ENCODE peak calls at places on chromosomes 6 and 20, in six cellular contexts. Q is sigmoid colon, Z is transverse colon, R is endothelial cell of umbilical vein, C is WTC11, B is RWPE1. T is an unnamed sample.

GRCh38 chr6:109690373-109690739 is 646 bp downstream of the AK9 start:
- DNase-seq in Q (peak; percentile 81), C (peak; percentile 88), B (no peak), Z (peak; percentile 83), R (no peak), T (no peak)

GRCh38 chr6:150547511-150548222 is 52.0 kb upstream of the PLEKHG1 start:
- DNase-seq in B (no peak), Z (no peak), R (no peak), C (peak; percentile 16), Q (no peak), T (no peak)

GRCh38 chr6:155779421-155779820 is 323.8 kb upstream of the NOX3 start:
- DNase-seq in C (no peak), B (no peak), Z (no peak), R (no peak), Q (no peak), T (no peak)

GRCh38 chr6:11732036-11732545 is 46.5 kb downstream of the ADTRP start:
- DNase-seq in B (no peak), Z (peak; percentile 44), R (no peak), C (no peak), Q (peak; percentile 84), T (peak; percentile 10)

GRCh38 chr6:36599791-36600209 is 5.6 kb downstream of the SRSF3 start:
- DNase-seq in C (peak; percentile 44), B (peak; percentile 54), Q (peak; percentile 71), Z (no peak), R (no peak), T (peak; percentile 74)

GRCh38 chr6:77292564-77293546 is 170.4 kb downstream of the HTR1B start:
- DNase-seq in B (peak; percentile 73), C (no peak), R (peak; percentile 97), Z (no peak), Q (no peak), T (peak; percentile 77)

GRCh38 chr20:62917720-62918119 is 8.6 kb downstream of the DIDO1 start:
- DNase-seq in Q (no peak), Z (no peak), B (no peak), C (no peak), R (no peak), T (no peak)

GRCh38 chr6:3732345-3733141 is 19.0 kb downstream of the PXDC1 start:
- DNase-seq in B (peak; percentile 68), R (peak; percentile 88), Q (peak; percentile 89), C (peak; percentile 83), Z (peak; percentile 77), T (peak; percentile 93)

GRCh38 chr6:46997646-46998045 is 44.5 kb downstream of the ADGRF1 start:
- DNase-seq in Z (no peak), C (no peak), R (no peak), Q (no peak), B (no peak), T (no peak)

GRCh38 chr6:159110013-159110412 is 59.2 kb upstream of the FNDC1 start:
- DNase-seq in B (no peak), Q (no peak), R (peak; percentile 16), Z (no peak), C (peak; percentile 63), T (peak; percentile 32)

GRCh38 chr20:20002101-20002998 is 14.8 kb upstream of the NAA20 start:
- DNase-seq in Q (no peak), C (no peak), R (no peak), Z (no peak), B (no peak), T (no peak)

GRCh38 chr6:14316911-14317535 is 199.5 kb downstream of the CD83 start:
- DNase-seq in R (no peak), B (no peak), Q (no peak), C (peak; percentile 42), Z (no peak), T (no peak)

GRCh38 chr6:121436172-121436965 is 923 bp downstream of the GJA1 start:
- DNase-seq in C (no peak), B (peak; percentile 3), Q (no peak), Z (no peak), R (no peak), T (no peak)

GRCh38 chr6:121426686-121427085 is 8.8 kb upstream of the GJA1 start:
- DNase-seq in Z (no peak), C (no peak), R (no peak), B (no peak), Q (no peak), T (no peak)

GRCh38 chr6:121435444-121436069 is at the start of gene GJA1:
- DNase-seq in C (peak; percentile 45), R (peak; percentile 96), B (peak; percentile 62), Q (no peak), Z (peak; percentile 12), T (peak; percentile 91)

GRCh38 chr6:121434037-121434770 is 1.2 kb upstream of the GJA1 start:
- DNase-seq in B (no peak), R (no peak), C (peak; percentile 27), Z (no peak), Q (no peak), T (peak; percentile 31)

DNA sequence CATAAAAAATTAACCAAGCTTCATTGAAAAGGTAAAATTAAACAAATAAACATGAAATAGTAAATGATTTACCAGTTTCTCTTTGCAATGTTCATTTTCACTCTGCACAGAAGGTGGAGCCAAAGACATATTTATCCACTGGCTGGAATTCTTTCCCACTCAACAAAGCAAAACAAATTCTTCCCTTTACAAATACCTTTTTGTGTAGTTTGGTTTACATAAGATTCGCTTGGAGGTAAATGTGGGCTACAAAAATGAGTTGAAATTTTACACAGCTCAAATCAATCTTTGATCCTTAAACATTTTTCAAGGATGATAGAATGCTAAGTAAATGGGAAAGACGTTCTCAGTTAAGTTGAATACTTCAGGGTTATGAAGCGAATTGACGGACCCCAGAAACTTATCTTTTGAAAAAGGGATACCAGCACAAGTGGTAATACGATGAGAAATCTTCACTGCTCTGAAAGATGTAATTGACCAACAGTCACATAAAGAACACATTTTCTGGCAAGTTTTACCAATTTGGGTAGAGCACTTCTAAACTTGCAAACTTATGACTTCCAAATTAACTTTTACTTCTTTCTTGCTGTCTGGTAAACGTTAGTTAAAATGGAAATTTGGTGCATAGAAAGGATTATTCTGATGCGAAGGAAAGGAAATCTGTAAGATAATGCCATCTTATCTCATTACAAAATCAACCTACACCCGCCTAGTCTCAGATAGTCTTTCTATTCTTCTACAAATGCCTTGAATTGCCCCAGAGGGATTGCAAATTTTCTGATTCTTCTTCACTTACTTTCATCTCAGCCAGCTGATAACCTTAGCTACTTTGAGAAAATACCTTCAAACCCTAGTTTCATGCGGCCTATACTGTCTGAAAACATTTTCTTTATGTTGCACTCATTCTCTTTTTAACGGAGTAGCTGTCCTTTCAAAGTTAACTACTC is 4.7 kb upstream of the GJA1 start:
- DNase-seq in R (peak; percentile 77), Z (no peak), Q (no peak), C (no peak), B (peak; percentile 26), T (no peak)
- TF ChIP-seq CTCF in R (peak; percentile 47), Z (peak; percentile 35), Q (peak; percentile 58), C (peak; percentile 31), B (peak; percentile 75), T (peak; percentile 52)

DNA sequence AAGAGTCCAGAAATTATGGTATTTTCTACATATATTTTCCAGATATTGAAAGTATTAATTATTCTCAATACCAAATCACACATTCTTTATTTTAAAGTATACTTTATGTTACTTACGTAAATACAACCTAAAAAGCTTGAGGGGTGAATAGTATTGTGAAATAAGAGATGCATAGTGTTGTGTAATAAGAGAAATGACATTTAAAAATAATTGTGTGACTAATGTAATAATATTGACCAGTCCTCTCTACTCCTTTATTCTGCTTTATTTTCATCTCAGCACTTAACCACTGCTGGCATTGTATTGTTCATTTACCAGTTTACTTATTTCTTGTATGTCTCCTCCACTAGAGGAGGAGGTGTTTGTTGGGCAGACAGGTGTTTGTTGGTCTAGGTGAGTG is 135.6 kb downstream of the EYA4 start:
- DNase-seq in Z (no peak), B (no peak), Q (no peak), C (no peak), R (no peak), T (no peak)
- TF ChIP-seq CTCF in Z (no peak), B (no peak), Q (no peak), C (no peak), R (no peak), T (no peak)

DNA sequence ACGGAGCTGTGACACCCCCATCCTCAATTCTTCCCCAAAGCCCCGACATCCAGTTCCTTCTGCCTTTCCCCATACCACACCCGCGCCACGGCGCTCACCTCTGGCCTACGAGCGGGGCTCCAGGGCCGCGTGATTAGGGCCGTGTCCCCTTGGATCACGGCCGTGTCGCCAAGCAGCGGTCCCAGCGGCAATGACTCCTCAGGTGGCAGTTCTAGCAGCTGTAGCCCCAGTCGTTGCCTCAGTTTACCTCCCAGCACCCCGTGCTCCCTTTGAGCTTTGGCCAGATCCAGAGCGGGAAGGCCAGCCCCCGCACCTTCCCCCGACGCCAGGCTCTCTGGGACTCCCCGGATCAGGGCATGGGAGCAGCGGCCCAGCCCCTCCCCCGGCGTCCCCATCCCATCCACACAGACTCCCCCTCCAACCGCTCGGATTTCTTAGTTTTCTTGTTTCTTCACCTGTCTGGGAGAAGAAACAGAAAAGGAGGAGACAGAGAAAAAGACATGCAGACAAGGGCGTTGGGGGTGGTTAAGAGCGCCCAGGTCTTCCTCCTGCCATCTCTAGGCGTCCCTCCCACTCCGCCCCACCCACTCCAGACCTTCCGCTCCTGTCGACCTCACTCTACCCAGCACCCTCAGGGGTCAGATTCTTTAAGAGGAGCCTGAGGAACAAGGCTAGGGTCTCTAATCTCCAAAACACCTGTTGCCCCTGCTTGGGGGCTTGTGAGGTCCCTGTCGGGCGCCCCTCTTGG is at the start of gene DDAH2:
- DNase-seq in Z (peak; percentile 33), R (no peak), B (no peak), C (no peak), Q (no peak), T (no peak)
- TF ChIP-seq CTCF in Z (no peak), R (peak; percentile 60), B (peak; percentile 84), C (peak; percentile 21), Q (no peak), T (no peak)

GRCh38 chr6:157274116-157274470 is 49.2 kb downstream of the TMEM242 start:
- DNase-seq in Q (no peak), R (no peak), Z (no peak), C (no peak), B (no peak), T (no peak)

GRCh38 chr6:157276134-157276532 is 47.2 kb downstream of the TMEM242 start:
- DNase-seq in C (no peak), B (no peak), Z (no peak), Q (no peak), R (no peak), T (no peak)

GRCh38 chr6:157273756-157274088 is 49.6 kb downstream of the TMEM242 start:
- DNase-seq in B (no peak), C (peak; percentile 44), Z (peak; percentile 62), Q (no peak), R (no peak), T (peak; percentile 10)

GRCh38 chr6:157272866-157273755 is 50.2 kb downstream of the TMEM242 start:
- DNase-seq in Q (no peak), B (no peak), C (peak; percentile 37), Z (no peak), R (no peak), T (peak; percentile 29)

DNA sequence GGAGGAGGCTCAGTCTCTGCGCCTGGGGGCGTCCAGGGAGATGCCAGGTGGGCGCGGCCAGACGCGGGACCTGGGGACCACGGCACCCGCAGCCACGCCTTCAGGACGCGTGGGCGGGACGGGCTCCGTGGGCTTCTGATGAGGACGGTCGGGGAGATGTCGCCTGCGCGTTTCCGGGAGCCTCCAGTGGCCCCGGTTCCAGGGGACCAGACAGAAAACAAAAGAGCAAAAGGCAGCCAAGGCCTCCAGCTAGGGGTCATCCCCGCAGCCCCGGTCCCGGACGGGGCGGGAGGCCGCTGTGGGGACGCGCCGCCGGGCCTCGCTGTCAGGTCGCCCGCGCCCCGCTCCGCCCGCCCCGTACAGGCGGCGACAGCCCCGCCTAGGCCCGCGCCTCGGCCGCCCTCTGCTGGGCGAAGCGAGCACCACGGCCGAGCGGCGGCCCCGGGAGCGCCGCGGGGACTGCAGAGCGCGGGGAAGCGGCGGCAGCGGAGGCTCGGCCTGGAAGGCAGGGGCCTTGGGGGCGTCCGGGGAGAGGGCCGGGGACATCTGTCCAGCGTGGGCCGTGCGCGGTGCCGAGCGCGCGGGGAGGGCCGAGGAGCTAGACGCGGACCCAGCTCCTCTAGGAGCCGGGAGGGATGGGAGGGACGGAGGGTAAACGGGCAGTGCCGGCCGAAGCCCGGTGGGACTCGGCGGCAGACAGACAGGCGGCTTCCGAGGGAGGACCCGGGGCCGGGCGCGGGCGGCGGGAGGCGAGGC is 48.7 kb downstream of the TMEM242 start:
- DNase-seq in C (peak; percentile 78), B (peak; percentile 80), Z (peak; percentile 80), R (peak; percentile 73), Q (peak; percentile 86), T (peak; percentile 63)
- TF ChIP-seq CTCF in C (peak; percentile 72), B (peak; percentile 95), Z (peak; percentile 74), R (peak; percentile 82), Q (peak; percentile 17), T (peak; percentile 25)